ENCODE peak calls at places on chromosomes 5 and 9, in eight cellular contexts. D is islet precursor cell; P is Ammon's horn; G is stimulated activated CD8-positive, alpha-beta memory T cell treated with anti-CD3 and anti-CD28 coated beads, Interleukin-12 subunit alpha, Interleukin-12 subunit beta, amount 100 ng/mL, for 4 hours; M is activated CD4-positive, alpha-beta T cell treated with anti-CD3 and anti-CD28 coated beads for 36 hours; Z is lung; H is effector memory CD4-positive, alpha-beta T cell; F is AG20443. B is an unnamed sample.

GRCh38 chr9:136404801-136405136 is 4.8 kb upstream of the SNAPC4 start:
- DNase-seq in D (no peak), P (no peak), G (no peak), M (no peak), Z (no peak), H (no peak), F (no peak), B (no peak)

GRCh38 chr9:136614372-136614922 is 48.3 kb upstream of the EGFL7 start:
- DNase-seq in D (peak), P (no peak), G (no peak), M (no peak), Z (no peak), H (no peak), F (peak), B (no peak)

GRCh38 chr9:123983047-123983446 is 28.5 kb upstream of the LHX2 start:
- DNase-seq in D (no peak), P (no peak), G (no peak), M (no peak), Z (no peak), H (no peak), F (no peak), B (no peak)

GRCh38 chr9:124497441-124497840 is 9.8 kb downstream of the NR5A1 start:
- DNase-seq in D (no peak), P (no peak), G (no peak), M (no peak), Z (no peak), H (no peak), F (no peak), B (no peak)

GRCh38 chr5:135036405-135036804 is 2.4 kb upstream of the PITX1 start:
- DNase-seq in D (no peak), P (no peak), G (no peak), M (no peak), Z (no peak), H (no peak), F (no peak), B (no peak)

GRCh38 chr5:99320461-99320860 is 391.7 kb upstream of the CHD1 start:
- DNase-seq in D (peak), P (peak), G (no peak), M (no peak), Z (no peak), H (no peak), F (no peak), B (peak)

GRCh38 chr9:36282275-36282674 is 24.0 kb upstream of the GNE start:
- DNase-seq in D (no peak), P (no peak), G (no peak), M (no peak), Z (no peak), H (no peak), F (no peak), B (no peak)

GRCh38 chr9:123954921-123955320 is 25.0 kb upstream of the DENND1A start:
- DNase-seq in D (no peak), P (no peak), G (no peak), M (no peak), Z (no peak), H (no peak), F (peak), B (no peak)

GRCh38 chr9:2093920-2094597 is 78.9 kb downstream of the SMARCA2 start:
- DNase-seq in D (peak), P (no peak), G (no peak), M (no peak), Z (peak), H (no peak), F (peak), B (no peak)

GRCh38 chr5:36602711-36603321 is 3.6 kb upstream of the SLC1A3 start:
- DNase-seq in D (no peak), P (no peak), G (no peak), M (no peak), Z (no peak), H (no peak), F (no peak), B (no peak)

B was measured in MM.1S.